ENCODE peak calls at places on chromosomes 5 and 9, in five cellular contexts. C, B, Q, X and U are unnamed samples.
A peak's percentile ranks its signal among the peaks of the same experiment; 100 is the strongest.

GRCh38 chr9:42852133-42852532 is 668.7 kb downstream of the SPATA31A6 start:
- DNase-seq in X (no peak), Q (peak; percentile 52), C (no peak), B (no peak), U (no peak)

GRCh38 chr9:38685535-38685934 is 34.4 kb downstream of the FAM240B start:
- DNase-seq in B (no peak), Q (no peak), C (no peak), X (no peak), U (no peak)

GRCh38 chr5:77133061-77133758 is 46.1 kb upstream of the ZBED3 start:
- DNase-seq in X (peak; percentile 92), Q (peak; percentile 45), C (peak; percentile 72), B (peak; percentile 92), U (peak; percentile 85)

GRCh38 chr9:35726876-35727438 is 5.0 kb downstream of the TLN1 start:
- DNase-seq in X (no peak), B (peak; percentile 72), C (no peak), Q (peak; percentile 35), U (no peak)

GRCh38 chr5:10275460-10275859 is 25.4 kb downstream of the CCT5 start:
- DNase-seq in Q (no peak), B (no peak), X (no peak), C (no peak), U (peak; percentile 20)

GRCh38 chr5:78360674-78361225 is 333 bp downstream of the SCAMP1 start:
- DNase-seq in B (no peak), Q (no peak), X (no peak), C (no peak), U (peak; percentile 78)

GRCh38 chr9:119160559-119160958 is 208.7 kb downstream of the BRINP1 start:
- DNase-seq in C (no peak), Q (no peak), B (no peak), X (no peak), U (no peak)

GRCh38 chr9:117368684-117369230 is 46.1 kb downstream of the ASTN2 start:
- DNase-seq in X (no peak), B (no peak), C (no peak), Q (no peak), U (no peak)

GRCh38 chr9:73067074-73067473 is 84.6 kb upstream of the ANXA1 start:
- DNase-seq in X (no peak), B (no peak), Q (no peak), C (no peak), U (no peak)

GRCh38 chr5:87769137-87769536 is 356.4 kb upstream of the CCNH start:
- DNase-seq in Q (no peak), X (no peak), B (no peak), C (no peak), U (no peak)

GRCh38 chr5:65262094-65262493 is 219.6 kb downstream of the ADAMTS6 start:
- DNase-seq in X (no peak), C (no peak), B (peak; percentile 77), Q (no peak), U (no peak)

GRCh38 chr5:96344678-96345612 is 88.1 kb downstream of the PCSK1 start:
- DNase-seq in X (peak; percentile 79), B (peak; percentile 88), C (peak; percentile 54), Q (peak; percentile 64), U (no peak)

GRCh38 chr5:177453852-177454396 is 7.3 kb downstream of the PRR7 start:
- DNase-seq in Q (no peak), B (no peak), X (no peak), C (no peak), U (no peak)

GRCh38 chr5:176818391-176819098 is 8.2 kb downstream of the UNC5A start:
- DNase-seq in B (no peak), Q (peak; percentile 42), C (peak; percentile 40), X (no peak), U (no peak)

GRCh38 chr5:132896685-132897084 is 23.2 kb downstream of the LEAP2 start:
- DNase-seq in Q (no peak), C (no peak), B (no peak), X (no peak), U (no peak)

GRCh38 chr5:90557871-90558270 is 726 bp upstream of the ADGRV1 start:
- DNase-seq in Q (no peak), X (no peak), B (no peak), C (no peak), U (no peak)

GRCh38 chr9:18208166-18209059 is 265.5 kb upstream of the ADAMTSL1 start:
- DNase-seq in B (peak; percentile 52), Q (peak; percentile 59), X (no peak), C (no peak), U (no peak)

GRCh38 chr5:153699035-153699434 is 208.6 kb downstream of the GRIA1 start:
- DNase-seq in B (no peak), Q (no peak), X (no peak), C (no peak), U (no peak)

GRCh38 chr5:181020716-181021115 is 19.4 kb upstream of the BTNL9 start:
- DNase-seq in Q (no peak), C (no peak), X (no peak), B (no peak), U (no peak)

GRCh38 chr9:69195681-69196080 is 21.6 kb downstream of the TJP2 start:
- DNase-seq in C (no peak), X (no peak), Q (no peak), B (no peak), U (no peak)

GRCh38 chr9:80320916-80321315 is 749.2 kb downstream of the TLE4 start:
- DNase-seq in Q (no peak), C (no peak), X (no peak), B (no peak), U (no peak)

GRCh38 chr5:169873642-169874041 is 106.7 kb downstream of the INSYN2B start:
- DNase-seq in X (no peak), B (no peak), C (no peak), Q (no peak), U (no peak)

GRCh38 chr5:163503106-163504090 is 2.0 kb upstream of the MAT2B start:
- DNase-seq in B (peak; percentile 86), Q (peak; percentile 67), C (peak; percentile 69), X (no peak), U (no peak)

GRCh38 chr5:81209869-81210268 is 23.3 kb upstream of the CKMT2 start:
- DNase-seq in Q (no peak), X (no peak), B (no peak), C (no peak), U (no peak)

GRCh38 chr5:147093138-147093537 is 141.7 kb upstream of the STK32A start:
- DNase-seq in Q (no peak), C (no peak), B (no peak), X (no peak), U (no peak)

GRCh38 chr9:87751869-87752268 is 25.9 kb downstream of the CTSL start:
- DNase-seq in B (no peak), C (no peak), Q (no peak), X (no peak), U (no peak)

GRCh38 chr9:91395553-91396470 is 27.8 kb downstream of the NFIL3 start:
- DNase-seq in C (no peak), X (no peak), Q (no peak), B (peak; percentile 66), U (no peak)

GRCh38 chr5:31186672-31187267 is 6.7 kb upstream of the CDH6 start:
- DNase-seq in X (peak; percentile 57), Q (peak; percentile 37), C (peak; percentile 15), B (peak; percentile 20), U (no peak)

GRCh38 chr9:38338359-38339014 is 54.0 kb upstream of the ALDH1B1 start:
- DNase-seq in Q (no peak), C (no peak), B (no peak), X (no peak), U (no peak)

GRCh38 chr5:38556599-38557308 is at the start of gene LIFR:
- DNase-seq in B (peak; percentile 80), C (peak; percentile 19), Q (peak; percentile 39), X (no peak), U (peak; percentile 87)

GRCh38 chr5:175461370-175461769 is 17.0 kb upstream of the SFXN1 start:
- DNase-seq in Q (no peak), B (no peak), C (no peak), X (no peak), U (no peak)

GRCh38 chr9:35910613-35911488 is 1.6 kb downstream of the SPAAR start:
- DNase-seq in Q (peak; percentile 58), B (peak; percentile 86), C (peak; percentile 66), X (no peak), U (no peak)

GRCh38 chr9:77829440-77829839 is 181.3 kb upstream of the GNA14 start:
- DNase-seq in Q (no peak), X (no peak), B (no peak), C (no peak), U (no peak)

GRCh38 chr5:179180061-179180460 is 119.9 kb downstream of the ZNF354C start:
- DNase-seq in Q (no peak), B (no peak), C (no peak), X (no peak), U (no peak)

GRCh38 chr9:125803526-125803925 is 56.4 kb downstream of the PBX3 start:
- DNase-seq in B (no peak), C (no peak), X (no peak), Q (no peak), U (no peak)
- TF ChIP-seq POLR2AphosphoS5 in B (no peak), C (no peak), X (no peak), Q (no peak), U (no peak)

GRCh38 chr5:28014779-28015178 is 976.4 kb upstream of the CDH9 start:
- DNase-seq in Q (peak; percentile 48), X (no peak), C (peak; percentile 3), B (no peak), U (no peak)
- TF ChIP-seq CTCF in Q (peak; percentile 67), X (peak; percentile 73), C (no peak), B (no peak), U (no peak)

DNA sequence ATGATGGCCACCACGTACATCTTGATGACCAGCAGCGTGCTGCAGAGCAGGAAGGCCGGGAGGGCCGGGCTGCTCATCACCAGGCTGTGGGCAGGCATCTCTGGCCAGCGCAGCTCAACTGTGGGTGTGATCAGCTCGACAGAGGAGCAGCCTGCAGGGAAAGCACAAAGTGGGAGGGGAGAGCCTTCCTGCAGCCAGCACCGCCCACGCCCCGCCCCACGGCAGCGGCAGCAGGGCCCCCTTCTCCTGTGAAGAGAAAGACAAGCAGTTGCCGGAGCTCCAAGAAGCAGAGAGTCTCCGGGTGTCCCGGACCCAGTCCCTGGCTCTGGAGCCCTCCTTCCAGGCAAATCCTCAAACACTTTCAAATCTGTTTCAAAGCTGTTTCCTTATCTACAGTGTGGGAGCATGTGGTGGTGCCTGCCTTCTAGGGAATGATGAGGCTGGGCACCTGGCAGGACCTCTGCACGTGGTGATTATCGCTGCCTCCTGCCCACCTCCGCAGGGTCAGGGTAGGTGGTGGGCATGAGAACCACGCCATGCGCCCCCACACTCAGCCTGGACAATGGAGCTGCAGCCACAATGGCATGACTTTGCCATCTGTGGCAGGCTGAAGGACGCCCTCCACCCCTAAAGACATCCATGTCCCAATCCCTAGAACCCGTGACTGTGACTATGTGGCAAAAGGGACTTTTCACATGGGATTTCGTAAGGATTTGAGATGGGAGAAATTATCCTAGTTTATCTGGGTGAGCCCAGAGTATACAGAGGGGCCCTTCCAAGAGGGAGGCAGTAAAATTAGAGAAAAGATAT is at the start of gene PTGES:
- DNase-seq in B (peak; percentile 47), Q (no peak), X (no peak), C (peak; percentile 40), U (peak; percentile 89)
- H3K27ac ChIP-seq in B (no peak within 1 kb of the TSS), Q (no peak within 1 kb of the TSS), X (no peak within 1 kb of the TSS), C (peak within 1 kb of the TSS; percentile 55), U (peak within 1 kb of the TSS; percentile 73)

DNA sequence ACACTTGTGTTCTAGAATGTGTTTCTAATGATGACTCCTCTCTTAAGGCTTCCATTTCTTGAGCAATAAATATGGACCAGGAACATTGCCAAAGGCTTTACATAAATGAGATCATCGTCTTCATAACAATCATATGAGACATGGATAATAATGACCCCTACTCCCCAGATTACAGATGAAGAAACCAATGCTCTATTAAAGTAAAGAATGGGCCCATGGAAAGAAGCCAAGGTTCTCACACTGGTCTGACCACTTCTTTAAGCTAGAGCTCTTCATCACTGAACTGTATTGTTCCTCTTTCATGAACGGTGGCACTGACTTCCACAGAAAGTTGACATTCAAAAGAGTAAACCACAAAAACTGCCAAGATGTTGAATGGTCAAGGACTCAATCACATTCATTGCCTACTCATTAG is 65.3 kb downstream of the MARCHF3 start:
- DNase-seq in B (peak; percentile 74), X (no peak), Q (no peak), C (no peak), U (no peak)
- TF ChIP-seq POLR2AphosphoS5 in B (no peak), X (no peak), Q (no peak), C (no peak), U (no peak)